ENCODE peak calls at places on chromosomes 5 and 9, in ten cellular contexts. Q is HFF-Myc; V is AG09309; B is CD8-positive, alpha-beta T cell; O is stomach; D is ovary; U is endothelial cell of umbilical vein; A is astrocyte of the spinal cord; L is GM12865; W is esophagus squamous epithelium. R is an unnamed sample.

GRCh38 chr9:16266648-16267276 is 603.7 kb downstream of the BNC2 start:
- DNase-seq in Q (no peak), V (no peak), B (no peak), O (no peak), D (no peak), U (no peak), A (no peak), L (no peak), W (no peak), R (peak)

GRCh38 chr9:101764455-101764854 is 26.0 kb upstream of the GRIN3A start:
- DNase-seq in Q (no peak), V (no peak), B (no peak), O (no peak), D (no peak), U (no peak), A (no peak), L (no peak), W (no peak), R (no peak)

GRCh38 chr9:17793713-17794622 is 215.1 kb downstream of the SH3GL2 start:
- DNase-seq in Q (no peak), V (no peak), B (no peak), O (no peak), D (no peak), U (no peak), A (no peak), L (peak), W (no peak), R (peak)

GRCh38 chr9:37582548-37583157 is 6.5 kb upstream of the FBXO10 start:
- DNase-seq in Q (no peak), V (peak), B (no peak), O (no peak), D (no peak), U (peak), A (peak), L (peak), W (no peak), R (peak)

GRCh38 chr5:14086261-14086660 is 56.9 kb upstream of the TRIO start:
- DNase-seq in Q (no peak), V (no peak), B (no peak), O (no peak), D (no peak), U (no peak), A (no peak), L (no peak), W (no peak), R (peak)

GRCh38 chr9:110578896-110579752 is at the start of gene SVEP1:
- DNase-seq in Q (no peak), V (no peak), B (no peak), O (no peak), D (peak), U (peak), A (peak), L (no peak), W (no peak), R (peak)

GRCh38 chr9:16461231-16461840 is 409.1 kb downstream of the BNC2 start:
- DNase-seq in Q (no peak), V (no peak), B (no peak), O (no peak), D (no peak), U (no peak), A (no peak), L (peak), W (no peak), R (no peak)

GRCh38 chr5:91339053-91339710 is 43.9 kb downstream of the ARRDC3 start:
- DNase-seq in Q (no peak), V (peak), B (no peak), O (no peak), D (no peak), U (peak), A (peak), L (no peak), W (no peak), R (peak)

GRCh38 chr9:105856020-105856419 is 161.7 kb downstream of the TMEM38B start:
- DNase-seq in Q (no peak), V (no peak), B (no peak), O (no peak), D (no peak), U (no peak), A (no peak), L (no peak), W (no peak), R (no peak)

GRCh38 chr9:93828331-93829097 is 126.6 kb downstream of the BARX1 start:
- DNase-seq in Q (no peak), V (no peak), B (no peak), O (no peak), D (no peak), U (no peak), A (no peak), L (no peak), W (no peak), R (no peak)

GRCh38 chr5:66621146-66621545 is 25.0 kb downstream of the MAST4 start:
- DNase-seq in Q (no peak), V (no peak), B (no peak), O (no peak), D (no peak), U (no peak), A (peak), L (no peak), W (no peak), R (peak)

GRCh38 chr9:72948906-72949582 is 3.8 kb downstream of the ALDH1A1 start:
- DNase-seq in Q (no peak), V (no peak), B (no peak), O (no peak), D (no peak), U (peak), A (no peak), L (no peak), W (no peak), R (no peak)

GRCh38 chr5:82159014-82159413 is 119.1 kb downstream of the RPS23 start:
- DNase-seq in Q (no peak), V (peak), B (no peak), O (no peak), D (no peak), U (no peak), A (peak), L (no peak), W (no peak), R (peak)

GRCh38 chr5:114449836-114450515 is 88.1 kb downstream of the KCNN2 start:
- DNase-seq in Q (peak), V (no peak), B (peak), O (peak), D (peak), U (peak), A (peak), L (peak), W (no peak), R (peak)

GRCh38 chr9:124008855-124009834 is 2.4 kb upstream of the LHX2 start:
- DNase-seq in Q (no peak), V (no peak), B (no peak), O (no peak), D (no peak), U (no peak), A (no peak), L (no peak), W (no peak), R (no peak)

GRCh38 chr5:123176938-123177275 is 87.9 kb downstream of the PRDM6 start:
- DNase-seq in Q (no peak), V (no peak), B (no peak), O (no peak), D (no peak), U (no peak), A (no peak), L (no peak), W (no peak), R (no peak)

GRCh38 chr9:71685394-71685793 is 82.9 kb downstream of the CEMIP2 start:
- DNase-seq in Q (no peak), V (no peak), B (peak), O (no peak), D (no peak), U (peak), A (no peak), L (peak), W (no peak), R (no peak)

GRCh38 chr5:14861123-14861757 is 10.3 kb downstream of the ANKH start:
- DNase-seq in Q (no peak), V (no peak), B (no peak), O (no peak), D (no peak), U (no peak), A (no peak), L (no peak), W (no peak), R (no peak)

GRCh38 chr5:146223179-146223578 is 19.8 kb downstream of the RBM27 start:
- DNase-seq in Q (no peak), V (no peak), B (no peak), O (no peak), D (no peak), U (no peak), A (no peak), L (no peak), W (no peak), R (no peak)

GRCh38 chr5:171842006-171842776 is 56.6 kb downstream of the SMIM23 start:
- DNase-seq in Q (no peak), V (no peak), B (no peak), O (no peak), D (no peak), U (peak), A (no peak), L (no peak), W (no peak), R (no peak)

GRCh38 chr9:131738293-131738692 is 1.6 kb downstream of the RAPGEF1 start:
- DNase-seq in Q (no peak), V (no peak), B (no peak), O (no peak), D (no peak), U (peak), A (no peak), L (peak), W (no peak), R (no peak)
- TF ChIP-seq CTCF in Q (no peak), V (no peak), B (no peak), O (no peak), D (no peak), U (no peak), A (no peak), L (no peak), W (no peak), R (no peak)

GRCh38 chr9:127556871-127557270 is 55.2 kb upstream of the STXBP1 start:
- DNase-seq in Q (no peak), V (no peak), B (no peak), O (no peak), D (no peak), U (no peak), A (no peak), L (no peak), W (no peak), R (no peak)

GRCh38 chr9:127557998-127558546 is 54.0 kb upstream of the STXBP1 start:
- DNase-seq in Q (no peak), V (no peak), B (no peak), O (no peak), D (no peak), U (no peak), A (no peak), L (no peak), W (no peak), R (no peak)

GRCh38 chr9:127558581-127559246 is 53.4 kb upstream of the STXBP1 start:
- DNase-seq in Q (no peak), V (no peak), B (no peak), O (no peak), D (no peak), U (no peak), A (no peak), L (no peak), W (no peak), R (no peak)

GRCh38 chr9:127555830-127556820 is 56.0 kb upstream of the STXBP1 start:
- DNase-seq in Q (peak), V (peak), B (peak), O (peak), D (peak), U (peak), A (peak), L (peak), W (no peak), R (peak)

GRCh38 chr9:127557466-127557869 is 54.6 kb upstream of the STXBP1 start:
- DNase-seq in Q (no peak), V (no peak), B (no peak), O (no peak), D (peak), U (no peak), A (peak), L (no peak), W (no peak), R (no peak)
- H3K4me3 ChIP-seq in Q (peak), V (no peak), B (peak), O (no peak), D (no peak), U (no peak), A (no peak), L (no peak), W (peak), R (no peak)

GRCh38 chr5:132489871-132490483 is 596 bp downstream of the IRF1 start:
- DNase-seq in Q (no peak), V (no peak), B (peak), O (peak), D (peak), U (peak), A (peak), L (peak), W (no peak), R (peak)
- TF ChIP-seq CTCF in Q (no peak), V (peak), B (no peak), O (no peak), D (no peak), U (no peak), A (no peak), L (no peak), W (peak), R (no peak)

DNA sequence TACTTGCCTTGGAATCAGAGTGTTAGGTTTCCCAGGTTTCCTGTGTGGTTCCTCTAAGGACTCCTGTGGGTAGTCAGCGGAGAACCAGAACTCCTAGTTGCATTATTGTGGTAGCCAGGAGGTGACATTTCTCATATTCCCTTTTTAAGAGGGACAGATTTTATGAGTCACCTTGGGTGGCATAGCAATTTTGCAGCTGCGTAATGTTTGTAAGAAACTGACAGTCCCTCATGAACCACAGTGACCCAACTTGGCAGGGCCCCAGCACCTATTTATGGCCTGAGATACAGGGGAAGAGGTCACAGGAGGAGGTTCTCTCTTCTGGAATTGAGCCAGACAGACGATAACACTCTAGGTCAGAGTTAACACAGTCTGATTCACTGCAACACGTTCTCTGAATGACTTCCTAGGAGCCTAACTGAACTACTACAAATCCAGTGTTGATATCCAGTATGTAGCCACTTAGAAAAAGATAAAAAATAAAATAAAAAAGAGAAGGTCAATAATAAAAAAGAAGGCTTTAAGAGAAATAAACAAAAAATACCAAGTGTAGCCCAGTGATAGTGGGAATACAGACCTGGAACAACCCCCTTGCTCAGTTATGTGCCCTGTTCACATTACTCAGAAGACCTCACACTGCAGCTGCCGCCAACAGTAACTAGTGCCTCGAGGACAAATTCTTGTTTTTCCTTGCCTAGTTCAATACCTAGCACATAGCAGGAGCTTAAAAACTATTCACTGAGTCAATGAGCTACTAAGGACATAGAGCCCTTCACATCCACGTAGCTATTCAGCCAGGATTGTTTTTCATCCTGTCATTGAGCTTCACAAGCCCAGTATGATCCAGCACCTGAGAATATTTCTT is 50.7 kb upstream of the VLDLR start:
- DNase-seq in Q (peak), V (no peak), B (peak), O (peak), D (peak), U (peak), A (peak), L (peak), W (no peak), R (peak)
- H3K4me3 ChIP-seq in Q (no peak), V (no peak), B (no peak), O (no peak), D (no peak), U (no peak), A (no peak), L (no peak), W (no peak), R (no peak)

GRCh38 chr9:122144836-122145235 is 14.7 kb downstream of the NDUFA8 start:
- DNase-seq in Q (no peak), V (no peak), B (no peak), O (no peak), D (no peak), U (peak), A (no peak), L (no peak), W (no peak), R (peak)
- TF ChIP-seq CTCF in Q (peak), V (peak), B (no peak), O (no peak), D (no peak), U (peak), A (peak), L (no peak), W (no peak), R (peak)